ENCODE peak calls at places on chromosomes 16 and 17, in six cellular contexts. N is lung microvascular endothelial cell, R is neural crest cell, Q is GM12891, O is posterior cingulate gyrus, E is body of pancreas. K is an unnamed sample.

GRCh38 chr16:63230383-63230782 is 1194.1 kb upstream of the CDH8 start:
- DNase-seq in E (no peak), O (no peak), Q (no peak), N (no peak), R (no peak), K (no peak)

GRCh38 chr16:67378642-67379041 is 14.7 kb downstream of the TPPP3 start:
- DNase-seq in E (no peak), N (no peak), Q (no peak), O (no peak), R (no peak), K (no peak)

GRCh38 chr16:86457621-86458456 is 52.5 kb upstream of the FOXF1 start:
- DNase-seq in N (no peak), Q (no peak), O (no peak), R (no peak), E (no peak), K (peak)

GRCh38 chr16:10812352-10813122 is 6.1 kb downstream of the TVP23A start:
- DNase-seq in R (no peak), E (no peak), Q (no peak), O (no peak), N (no peak), K (no peak)

GRCh38 chr16:72894291-72895151 is 153.4 kb downstream of the ZFHX3 start:
- DNase-seq in E (no peak), Q (no peak), O (no peak), N (peak), R (no peak), K (no peak)

GRCh38 chr17:46764709-46765401 is 53.6 kb downstream of the WNT3 start:
- DNase-seq in O (peak), Q (no peak), E (peak), N (peak), R (no peak), K (peak)

GRCh38 chr16:64061621-64062020 is 1060.2 kb downstream of the CDH11 start:
- DNase-seq in N (no peak), Q (no peak), E (no peak), O (no peak), R (no peak), K (no peak)

GRCh38 chr17:55764610-55765009 is 13.8 kb downstream of the PCTP start:
- DNase-seq in O (no peak), Q (no peak), N (no peak), E (no peak), R (no peak), K (no peak)

GRCh38 chr17:2214047-2214717 is 89.4 kb downstream of the SMG6 start:
- DNase-seq in O (peak), N (peak), E (no peak), Q (no peak), R (no peak), K (peak)

GRCh38 chr16:11295672-11296071 is 14.5 kb upstream of the PRM1 start:
- DNase-seq in N (no peak), Q (no peak), O (no peak), E (no peak), R (no peak), K (no peak)

GRCh38 chr16:75267631-75268264 is 16.3 kb upstream of the BCAR1 start:
- DNase-seq in R (no peak), E (peak), O (no peak), Q (no peak), N (peak), K (no peak)

GRCh38 chr17:1107083-1107776 is 72.6 kb downstream of the ABR start:
- DNase-seq in R (no peak), Q (no peak), O (no peak), N (no peak), E (no peak), K (no peak)

GRCh38 chr17:3762922-3763776 is 37.8 kb downstream of the ITGAE start:
- DNase-seq in Q (peak), N (no peak), E (no peak), R (no peak), O (peak), K (no peak)

GRCh38 chr17:40451420-40451819 is 8.2 kb downstream of the IGFBP4 start:
- DNase-seq in N (no peak), O (no peak), Q (no peak), R (no peak), E (peak), K (peak)

GRCh38 chr17:50128441-50129302 is 1.3 kb downstream of the SAMD14 start:
- DNase-seq in O (no peak), E (no peak), R (peak), N (no peak), Q (no peak), K (peak)

GRCh38 chr16:70767377-70768204 is 33.4 kb downstream of the VAC14 start:
- DNase-seq in Q (no peak), O (no peak), E (no peak), R (no peak), N (no peak), K (no peak)

GRCh38 chr17:64497565-64498035 is 746 bp upstream of the POLG2 start:
- DNase-seq in O (no peak), R (no peak), N (no peak), E (no peak), Q (no peak), K (no peak)

GRCh38 chr16:11238272-11239202 is 17.5 kb downstream of the SOCS1 start:
- DNase-seq in O (no peak), R (no peak), Q (no peak), N (no peak), E (no peak), K (no peak)

GRCh38 chr16:23929237-23929636 is 93.5 kb downstream of the PRKCB start:
- DNase-seq in Q (no peak), N (no peak), R (no peak), O (no peak), E (no peak), K (no peak)

GRCh38 chr17:59254742-59255141 is 34.4 kb downstream of the GDPD1 start:
- DNase-seq in Q (no peak), R (no peak), N (no peak), O (no peak), E (no peak), K (no peak)

GRCh38 chr16:11976850-11977205 is 294 bp downstream of the SNX29 start:
- DNase-seq in E (no peak), O (no peak), N (peak), Q (no peak), R (no peak), K (no peak)

GRCh38 chr16:47308601-47309000 is 152.3 kb downstream of the ITFG1 start:
- DNase-seq in R (no peak), E (no peak), O (no peak), Q (no peak), N (no peak), K (no peak)

GRCh38 chr17:33225509-33225908 is 67.6 kb downstream of the ASIC2 start:
- DNase-seq in O (no peak), E (peak), Q (no peak), R (no peak), N (no peak), K (no peak)

GRCh38 chr17:40303009-40303657 is 5.8 kb upstream of the RARA start:
- DNase-seq in R (peak), N (peak), E (no peak), Q (no peak), O (no peak), K (peak)

GRCh38 chr17:57305918-57306317 is 49.6 kb downstream of the MSI2 start:
- DNase-seq in Q (no peak), R (no peak), N (no peak), E (no peak), O (no peak), K (no peak)

GRCh38 chr17:8888704-8889302 is 21.3 kb upstream of the PIK3R6 start:
- DNase-seq in E (no peak), N (no peak), R (no peak), Q (no peak), O (no peak), K (no peak)

GRCh38 chr17:29760279-29760721 is 137.6 kb upstream of the CORO6 start:
- DNase-seq in O (no peak), E (no peak), N (peak), R (no peak), Q (no peak), K (peak)

GRCh38 chr17:3887811-3888210 is 5.0 kb downstream of the CAMKK1 start:
- DNase-seq in N (peak), O (no peak), R (no peak), Q (no peak), E (no peak), K (no peak)

GRCh38 chr17:19728114-19728495 is 11.7 kb upstream of the SLC47A2 start:
- DNase-seq in R (no peak), Q (no peak), O (peak), E (peak), N (peak), K (peak)

GRCh38 chr17:17054636-17055035 is 12.4 kb downstream of the MPRIP start:
- DNase-seq in R (no peak), N (no peak), O (no peak), Q (no peak), E (no peak), K (no peak)

K was measured in foreskin fibroblast.